ENCODE peak calls at places on chromosome 17, in nine cellular contexts. V, O, N, F, H, K, W, X and G are unnamed samples.

GRCh38 chr17:48770954-48771353 is 42.4 kb upstream of the HOXB13 start:
- DNase-seq in K (peak), N (peak), V (no peak), X (no peak), F (no peak), W (no peak), O (no peak), H (no peak), G (no peak)

GRCh38 chr17:80524150-80524712 is 20.4 kb upstream of the RPTOR start:
- DNase-seq in H (no peak), X (no peak), K (peak), F (no peak), W (no peak), V (no peak), O (no peak), N (no peak), G (no peak)

GRCh38 chr17:34024303-34025178 is 230.5 kb upstream of the CCL2 start:
- DNase-seq in H (no peak), K (no peak), O (no peak), F (no peak), W (no peak), V (no peak), X (no peak), N (peak), G (no peak)

GRCh38 chr17:31388770-31389672 is 2.5 kb upstream of the RAB11FIP4 start:
- DNase-seq in K (no peak), O (peak), N (peak), H (peak), F (no peak), X (no peak), V (peak), W (no peak), G (peak)

GRCh38 chr17:3772764-3773163 is 28.2 kb downstream of the ITGAE start:
- DNase-seq in K (no peak), W (no peak), F (no peak), N (peak), O (no peak), X (no peak), H (no peak), V (no peak), G (no peak)

GRCh38 chr17:6843241-6843890 is 11.8 kb upstream of the TEKT1 start:
- DNase-seq in W (no peak), N (no peak), V (peak), K (peak), F (peak), O (no peak), H (no peak), X (no peak), G (peak)

GRCh38 chr17:58252141-58252540 is 13.8 kb downstream of the LPO start:
- DNase-seq in F (no peak), N (peak), H (no peak), K (no peak), X (no peak), V (no peak), W (no peak), O (no peak), G (no peak)

GRCh38 chr17:75504347-75505151 is 10.8 kb downstream of the CASKIN2 start:
- DNase-seq in O (peak), N (peak), K (peak), H (peak), X (peak), F (no peak), V (peak), W (no peak), G (no peak)

GRCh38 chr17:50059759-50060273 is 3.9 kb downstream of the ITGA3 start:
- DNase-seq in X (no peak), O (no peak), H (no peak), F (no peak), K (no peak), W (no peak), N (peak), V (peak), G (peak)

GRCh38 chr17:4949321-4950074 is 1.2 kb upstream of the PFN1 start:
- DNase-seq in F (peak), K (peak), N (peak), W (peak), H (peak), V (peak), O (peak), X (peak), G (peak)

GRCh38 chr17:13879961-13880466 is 189.3 kb upstream of the COX10 start:
- DNase-seq in N (no peak), V (no peak), F (no peak), O (no peak), W (no peak), X (no peak), K (no peak), H (no peak), G (no peak)

GRCh38 chr17:64032081-64032480 is 11.6 kb upstream of the ICAM2 start:
- DNase-seq in H (no peak), X (no peak), W (no peak), O (no peak), K (peak), N (peak), V (peak), F (peak), G (no peak)

GRCh38 chr17:43529977-43530302 is 16.2 kb downstream of the ETV4 start:
- DNase-seq in O (no peak), W (no peak), V (no peak), N (no peak), H (no peak), X (no peak), K (no peak), F (no peak), G (no peak)

GRCh38 chr17:49707246-49707607 is 537 bp downstream of the SLC35B1 start:
- DNase-seq in V (no peak), H (peak), F (no peak), K (no peak), N (peak), O (peak), X (no peak), W (no peak), G (peak)

GRCh38 chr17:8868529-8868951 is 1.1 kb upstream of the PIK3R6 start:
- DNase-seq in H (no peak), V (no peak), K (no peak), X (no peak), F (no peak), N (peak), O (no peak), W (no peak), G (no peak)

GRCh38 chr17:64270885-64271284 is 7.8 kb upstream of the TEX2 start:
- DNase-seq in N (no peak), K (no peak), H (no peak), W (no peak), X (no peak), F (no peak), V (no peak), O (no peak), G (no peak)

GRCh38 chr17:49104511-49105074 is 28.0 kb upstream of the B4GALNT2 start:
- DNase-seq in W (no peak), H (no peak), O (no peak), K (peak), X (no peak), V (no peak), F (peak), N (no peak), G (peak)

GRCh38 chr17:62800580-62800979 is 7.5 kb downstream of the MARCHF10 start:
- DNase-seq in F (no peak), X (no peak), K (peak), H (no peak), O (no peak), W (no peak), V (peak), N (peak), G (peak)

GRCh38 chr17:62801553-62801952 is 6.6 kb downstream of the MARCHF10 start:
- DNase-seq in K (no peak), X (no peak), H (no peak), V (no peak), O (no peak), W (no peak), N (no peak), F (no peak), G (no peak)

GRCh38 chr17:62793919-62794665 is 14.0 kb downstream of the MARCHF10 start:
- DNase-seq in F (no peak), X (no peak), W (no peak), O (no peak), N (no peak), H (no peak), V (no peak), K (no peak), G (no peak)

GRCh38 chr17:62794666-62794971 is 13.5 kb downstream of the MARCHF10 start:
- DNase-seq in O (no peak), K (no peak), X (no peak), H (no peak), W (no peak), V (no peak), N (no peak), F (no peak), G (no peak)

DNA sequence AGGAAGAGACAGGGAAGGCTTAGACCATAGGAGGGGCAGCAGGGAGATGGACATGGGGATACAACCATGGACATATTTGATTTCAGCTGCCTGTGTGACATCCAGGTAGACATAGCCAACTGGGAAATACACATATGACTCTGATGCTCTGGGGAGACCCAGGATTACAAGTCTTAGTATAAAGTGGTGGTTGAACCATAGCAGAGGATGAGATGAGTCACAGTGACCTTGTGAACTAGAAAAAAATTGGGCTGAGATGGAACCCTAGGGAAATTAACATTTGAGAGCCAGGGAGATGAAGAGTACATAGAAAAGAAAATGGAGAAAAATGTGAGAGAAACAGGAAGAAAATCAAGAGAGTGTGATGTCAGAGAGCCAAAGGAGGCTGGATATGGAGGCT is 10.2 kb downstream of the MARCHF10 start:
- DNase-seq in N (no peak), X (no peak), K (peak), F (no peak), W (no peak), H (no peak), V (no peak), O (no peak), G (no peak)
- H3K4me3 ChIP-seq in N (no peak), X (no peak), K (no peak), F (no peak), W (no peak), H (no peak), V (no peak), O (no peak), G (no peak)

DNA sequence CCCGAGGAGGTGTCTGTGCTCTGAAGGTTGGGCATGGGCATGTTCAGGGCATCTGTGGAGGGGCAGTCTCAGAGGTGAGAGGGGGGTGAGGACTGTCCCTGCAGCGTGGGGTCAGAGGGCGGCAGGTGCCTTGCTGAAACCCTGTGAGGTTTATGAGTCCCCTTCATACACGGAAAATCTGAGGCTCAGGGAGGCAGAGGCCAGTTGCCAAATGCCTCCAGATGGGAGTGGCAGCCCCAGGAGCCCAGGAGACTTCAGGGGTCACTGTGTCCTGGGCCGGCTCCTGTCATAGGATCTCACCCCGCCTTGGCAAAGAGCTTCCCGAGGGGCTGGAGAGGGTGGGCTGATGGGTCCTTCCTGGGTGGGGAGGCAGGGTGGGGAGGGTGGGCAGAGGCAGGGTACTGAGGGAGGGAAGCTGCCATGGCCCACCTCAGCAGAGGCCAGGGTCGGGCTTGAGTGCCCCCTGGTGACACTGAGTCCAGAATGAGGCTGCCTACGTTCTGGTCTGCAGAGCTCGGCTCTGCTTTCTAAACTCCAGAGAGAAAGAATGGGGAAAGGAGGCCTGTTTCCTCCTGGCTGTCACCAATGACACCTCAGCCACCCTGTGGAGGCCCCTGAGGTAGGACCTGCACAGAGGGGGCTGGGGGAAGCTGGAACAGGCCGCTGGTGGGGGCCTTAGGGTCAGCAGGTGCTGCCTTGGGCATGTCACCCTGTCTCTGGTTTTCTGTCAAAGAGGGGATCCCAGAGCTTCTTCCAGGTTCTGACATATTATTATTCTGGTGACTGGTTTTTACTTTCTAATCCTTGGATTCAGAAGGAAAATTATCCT is 1.1 kb downstream of the LGALS9 start:
- DNase-seq in F (no peak), K (no peak), H (no peak), W (no peak), N (peak), O (no peak), X (no peak), V (no peak), G (no peak)
- H3K4me3 ChIP-seq in F (no peak), K (no peak), H (no peak), W (no peak), N (no peak), O (peak), X (peak), V (no peak), G (no peak)

GRCh38 chr17:40167685-40168261 is 9.5 kb upstream of the RAPGEFL1 start:
- DNase-seq in X (no peak), W (no peak), F (no peak), H (no peak), V (no peak), O (no peak), N (no peak), K (no peak), G (no peak)
- H3K4me3 ChIP-seq in X (no peak), W (no peak), F (no peak), H (no peak), V (no peak), O (no peak), N (no peak), K (no peak), G (no peak)

GRCh38 chr17:28042721-28043291 is 329 bp downstream of the NLK start:
- DNase-seq in H (no peak), N (no peak), K (no peak), O (no peak), X (no peak), F (no peak), V (no peak), W (no peak), G (no peak)
- H3K4me3 ChIP-seq in H (peak), N (peak), K (peak), O (peak), X (peak), F (peak), V (peak), W (no peak), G (no peak)

GRCh38 chr17:81902653-81903414 is 796 bp downstream of the NPB start:
- DNase-seq in F (no peak), W (no peak), O (no peak), N (peak), V (no peak), X (no peak), H (no peak), K (no peak), G (no peak)

GRCh38 chr17:81902023-81902652 is at the start of gene NPB:
- DNase-seq in O (no peak), X (no peak), W (no peak), N (peak), F (no peak), K (no peak), V (no peak), H (no peak), G (no peak)

GRCh38 chr17:81904600-81905423 is 2.8 kb downstream of the NPB start:
- DNase-seq in N (no peak), W (no peak), V (no peak), H (no peak), K (no peak), O (no peak), F (no peak), X (no peak), G (no peak)

GRCh38 chr17:81903896-81904599 is 2.0 kb downstream of the NPB start:
- DNase-seq in V (no peak), N (no peak), W (no peak), K (no peak), H (no peak), X (no peak), F (no peak), O (no peak), G (no peak)

GRCh38 chr17:81903415-81903831 is 1.4 kb downstream of the NPB start:
- DNase-seq in V (no peak), N (no peak), K (no peak), H (no peak), X (no peak), W (no peak), F (no peak), O (no peak), G (no peak)
- H3K4me3 ChIP-seq in V (no peak), N (no peak), K (no peak), H (no peak), X (no peak), W (no peak), F (no peak), O (no peak), G (no peak)

GRCh38 chr17:60754057-60754604 is 76.5 kb downstream of the BCAS3 start:
- DNase-seq in X (no peak), W (no peak), O (no peak), F (no peak), N (no peak), K (no peak), H (no peak), V (no peak), G (no peak)

GRCh38 chr17:60749708-60750107 is 72.1 kb downstream of the BCAS3 start:
- DNase-seq in F (no peak), W (no peak), O (no peak), V (no peak), X (no peak), H (no peak), N (no peak), K (no peak), G (no peak)

GRCh38 chr17:60752873-60753577 is 75.4 kb downstream of the BCAS3 start:
- DNase-seq in V (no peak), H (no peak), N (no peak), W (no peak), O (no peak), X (no peak), F (no peak), K (no peak), G (no peak)

GRCh38 chr17:60750645-60751044 is 73.0 kb downstream of the BCAS3 start:
- DNase-seq in N (no peak), X (no peak), V (no peak), K (no peak), F (no peak), H (no peak), W (no peak), O (no peak), G (no peak)

GRCh38 chr17:60751884-60752283 is 74.2 kb downstream of the BCAS3 start:
- DNase-seq in W (no peak), F (no peak), K (no peak), H (no peak), N (no peak), X (no peak), O (no peak), V (no peak), G (no peak)
- H3K4me3 ChIP-seq in W (no peak), F (no peak), K (no peak), H (no peak), N (no peak), X (no peak), O (no peak), V (no peak), G (no peak)

GRCh38 chr17:51169340-51169739 is 3.1 kb downstream of the NME2 start:
- DNase-seq in W (no peak), O (no peak), K (no peak), F (no peak), X (no peak), V (no peak), N (peak), H (no peak), G (no peak)

GRCh38 chr17:51164911-51165679 is 1.1 kb upstream of the NME2 start:
- DNase-seq in H (no peak), F (no peak), K (no peak), V (no peak), W (no peak), O (no peak), X (no peak), N (peak), G (no peak)

GRCh38 chr17:51166987-51167931 is 1.0 kb downstream of the NME2 start:
- DNase-seq in O (peak), V (peak), X (peak), W (no peak), N (peak), H (peak), F (no peak), K (peak), G (peak)

GRCh38 chr17:51166198-51166986 is at the start of gene NME2:
- DNase-seq in K (peak), F (peak), H (peak), V (peak), N (peak), W (peak), X (peak), O (peak), G (peak)

GRCh38 chr17:51165680-51166197 is 472 bp upstream of the NME2 start:
- DNase-seq in F (no peak), W (no peak), H (peak), V (no peak), X (no peak), O (peak), N (no peak), K (peak), G (no peak)
- H3K4me3 ChIP-seq in F (peak), W (peak), H (peak), V (peak), X (peak), O (peak), N (peak), K (peak), G (peak)